ENCODE peak calls at places on chromosomes 13 and 19, in four cellular contexts. G is upper lobe of right lung, M is psoas muscle, S is transverse colon. E is an unnamed sample. For H3K4me1, the result is how much of the 10 kb centered on the place peaks cover.

GRCh38 chr13:48318714-48319457 is 15.3 kb downstream of the RB1 start:
- DNase-seq in G (peak), M (peak), S (no peak), E (no peak)

GRCh38 chr13:104592127-104592526 is 1525.9 kb upstream of the SLC10A2 start:
- DNase-seq in G (no peak), M (no peak), S (no peak), E (no peak)

GRCh38 chr19:51514866-51515481 is 13.4 kb upstream of the SIGLEC12 start:
- DNase-seq in G (no peak), M (no peak), S (no peak), E (no peak)

GRCh38 chr19:52142001-52142595 is 2.4 kb upstream of the ZNF616 start:
- DNase-seq in G (no peak), M (no peak), S (no peak), E (no peak)

GRCh38 chr13:50684366-50684765 is 159.1 kb downstream of the DLEU7 start:
- DNase-seq in G (no peak), M (no peak), S (peak), E (no peak)

GRCh38 chr19:42286349-42287016 is 15.4 kb upstream of the PRR19 start:
- DNase-seq in G (no peak), M (peak), S (no peak), E (no peak)

GRCh38 chr13:99827011-99827410 is 144.6 kb downstream of the ZIC5 start:
- DNase-seq in G (no peak), M (no peak), S (no peak), E (no peak)

GRCh38 chr13:46288570-46289259 is 77.0 kb downstream of the LRRC63 start:
- DNase-seq in G (no peak), M (no peak), S (no peak), E (no peak)

GRCh38 chr19:48571378-48572162 is 19.6 kb downstream of the SULT2B1 start:
- DNase-seq in G (no peak), M (no peak), S (no peak), E (no peak)

GRCh38 chr13:93847162-93847561 is 620.6 kb downstream of the GPC6 start:
- DNase-seq in G (no peak), M (no peak), S (no peak), E (no peak)

GRCh38 chr19:55070755-55071502 is 4.7 kb upstream of the EPS8L1 start:
- DNase-seq in G (no peak), M (no peak), S (peak), E (peak)

GRCh38 chr19:2330255-2330631 is 1.8 kb downstream of the SPPL2B start:
- DNase-seq in G (no peak), M (no peak), S (no peak), E (no peak)
- H3K4me1 ChIP-seq in G (under half), M (half or more), S (half or more), E (under half)

GRCh38 chr19:46644720-46645119 is 8.7 kb upstream of the GNG8 start:
- DNase-seq in G (no peak), M (peak), S (no peak), E (no peak)
- H3K27ac ChIP-seq in G (no peak), M (no peak), S (peak), E (no peak)

GRCh38 chr19:7848779-7849457 is 18.9 kb downstream of the EVI5L start:
- DNase-seq in G (no peak), M (no peak), S (peak), E (peak)
- H3K4me1 ChIP-seq in G (under half), M (under half), S (under half), E (under half)

GRCh38 chr13:77503398-77503797 is 32.1 kb upstream of the SCEL start:
- DNase-seq in G (no peak), M (no peak), S (no peak), E (no peak)
- H3K27ac ChIP-seq in G (no peak), M (no peak), S (no peak), E (no peak)